ENCODE peak calls at places on chromosomes 4 and X, in nine cellular contexts. One of them, this sample, is unnamed.
A peak's percentile ranks its signal among the peaks of the same experiment; 100 is the strongest.

GRCh38 chrX:129522184-129523059 is 868 bp downstream of the SMARCA1 start:
- DNase-seq in Calu3: peak; percentile 74
- DNase-seq in HFF-Myc: no peak
- DNase-seq in nephron progenitor cell: peak; percentile 79
- DNase-seq in coronary artery: peak; percentile 74
- DNase-seq in lower leg skin: peak; percentile 19
- DNase-seq in GM10248: peak; percentile 18
- DNase-seq in GM20000: peak; percentile 30
- DNase-seq in heart right ventricle: peak; percentile 47
- DNase-seq in this sample: no peak

GRCh38 chr4:16270654-16271328 is 44.5 kb upstream of the TAPT1 start:
- DNase-seq in Calu3: no peak
- DNase-seq in HFF-Myc: no peak
- DNase-seq in nephron progenitor cell: no peak
- DNase-seq in coronary artery: no peak
- DNase-seq in lower leg skin: no peak
- DNase-seq in GM10248: no peak
- DNase-seq in GM20000: no peak
- DNase-seq in heart right ventricle: no peak
- DNase-seq in this sample: no peak

GRCh38 chrX:15438332-15438731 is 54.1 kb upstream of the VEGFD start:
- DNase-seq in Calu3: no peak
- DNase-seq in HFF-Myc: no peak
- DNase-seq in nephron progenitor cell: no peak
- DNase-seq in coronary artery: no peak
- DNase-seq in lower leg skin: no peak
- DNase-seq in GM10248: peak; percentile 18
- DNase-seq in GM20000: peak; percentile 8
- DNase-seq in heart right ventricle: no peak
- DNase-seq in this sample: no peak

GRCh38 chr4:13476915-13477314 is 7.2 kb downstream of the RAB28 start:
- DNase-seq in Calu3: no peak
- DNase-seq in HFF-Myc: no peak
- DNase-seq in nephron progenitor cell: no peak
- DNase-seq in coronary artery: no peak
- DNase-seq in lower leg skin: no peak
- DNase-seq in GM10248: no peak
- DNase-seq in GM20000: no peak
- DNase-seq in heart right ventricle: no peak
- DNase-seq in this sample: peak; percentile 5

GRCh38 chr4:25437951-25438350 is 60.9 kb downstream of the ANAPC4 start:
- DNase-seq in Calu3: no peak
- DNase-seq in HFF-Myc: no peak
- DNase-seq in nephron progenitor cell: no peak
- DNase-seq in coronary artery: peak; percentile 3
- DNase-seq in lower leg skin: no peak
- DNase-seq in GM10248: no peak
- DNase-seq in GM20000: no peak
- DNase-seq in heart right ventricle: no peak
- DNase-seq in this sample: no peak

GRCh38 chr4:176638992-176639391 is 153.7 kb downstream of the VEGFC start:
- DNase-seq in Calu3: no peak
- DNase-seq in HFF-Myc: no peak
- DNase-seq in nephron progenitor cell: no peak
- DNase-seq in coronary artery: no peak
- DNase-seq in lower leg skin: no peak
- DNase-seq in GM10248: no peak
- DNase-seq in GM20000: no peak
- DNase-seq in heart right ventricle: no peak
- DNase-seq in this sample: no peak

GRCh38 chrX:130702867-130703707 is 199.9 kb downstream of the ENOX2 start:
- DNase-seq in Calu3: no peak
- DNase-seq in HFF-Myc: no peak
- DNase-seq in nephron progenitor cell: no peak
- DNase-seq in coronary artery: no peak
- DNase-seq in lower leg skin: no peak
- DNase-seq in GM10248: no peak
- DNase-seq in GM20000: no peak
- DNase-seq in heart right ventricle: no peak
- DNase-seq in this sample: no peak

GRCh38 chr4:74654230-74654681 is 140.1 kb downstream of the BTC start:
- DNase-seq in Calu3: peak; percentile 80
- DNase-seq in HFF-Myc: no peak
- DNase-seq in nephron progenitor cell: no peak
- DNase-seq in coronary artery: no peak
- DNase-seq in lower leg skin: no peak
- DNase-seq in GM10248: no peak
- DNase-seq in GM20000: no peak
- DNase-seq in heart right ventricle: no peak
- DNase-seq in this sample: no peak

DNA sequence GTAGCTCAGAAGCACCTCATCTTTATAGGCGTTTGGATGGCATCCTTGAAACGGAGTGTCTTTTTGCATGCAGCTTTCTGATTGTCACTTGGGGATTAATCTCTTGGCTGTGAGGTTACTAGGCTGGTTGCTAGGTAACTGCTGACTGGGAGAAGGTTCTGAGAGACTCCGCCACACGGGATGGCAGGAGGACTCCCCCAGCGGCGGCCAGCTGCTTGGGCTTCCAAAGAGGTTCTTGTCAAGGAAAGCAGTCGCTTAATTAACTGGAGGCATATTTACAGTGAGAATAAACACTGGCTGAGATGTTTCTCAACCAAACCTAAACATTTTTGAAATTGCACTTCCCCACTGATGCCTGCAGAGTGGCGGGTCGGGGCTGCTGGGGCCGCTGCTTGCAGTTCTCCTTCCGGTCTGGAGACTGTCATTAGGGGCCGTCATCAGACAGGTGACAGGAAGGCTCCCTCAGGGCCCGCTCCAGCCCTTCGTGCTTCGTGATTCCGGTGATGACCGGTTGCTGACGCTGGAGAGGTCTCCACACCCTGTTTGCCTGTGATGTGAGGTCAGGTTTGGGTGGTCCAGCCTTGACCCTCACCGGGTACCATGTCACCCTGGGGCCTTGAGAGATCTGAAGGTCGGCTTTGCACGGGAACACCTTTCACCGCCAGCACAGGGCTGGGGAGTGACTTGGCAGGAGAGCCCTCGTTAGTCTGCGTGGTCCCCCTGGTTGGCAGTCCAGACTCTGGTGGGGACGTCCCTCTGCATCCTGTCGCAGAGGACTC is 9.1 kb downstream of the NSG1 start:
- DNase-seq in Calu3: no peak
- DNase-seq in HFF-Myc: no peak
- DNase-seq in nephron progenitor cell: peak; percentile 48
- DNase-seq in coronary artery: no peak
- DNase-seq in lower leg skin: no peak
- DNase-seq in GM10248: no peak
- DNase-seq in GM20000: peak; percentile 60
- DNase-seq in heart right ventricle: no peak
- DNase-seq in this sample: peak; percentile 60
- TF ChIP-seq CTCF in Calu3: no peak
- TF ChIP-seq CTCF in HFF-Myc: no peak
- TF ChIP-seq CTCF in nephron progenitor cell: no peak
- TF ChIP-seq CTCF in coronary artery: no peak
- TF ChIP-seq CTCF in lower leg skin: no peak
- TF ChIP-seq CTCF in GM10248: no peak
- TF ChIP-seq CTCF in GM20000: no peak
- TF ChIP-seq CTCF in heart right ventricle: no peak
- TF ChIP-seq CTCF in this sample: no peak

GRCh38 chrX:9789555-9789954 is 3.3 kb downstream of the SHROOM2 start:
- DNase-seq in Calu3: no peak
- DNase-seq in HFF-Myc: no peak
- DNase-seq in nephron progenitor cell: no peak
- DNase-seq in coronary artery: no peak
- DNase-seq in lower leg skin: no peak
- DNase-seq in GM10248: no peak
- DNase-seq in GM20000: no peak
- DNase-seq in heart right ventricle: no peak
- DNase-seq in this sample: no peak

GRCh38 chrX:9788908-9789307 is 2.7 kb downstream of the SHROOM2 start:
- DNase-seq in Calu3: peak; percentile 22
- DNase-seq in HFF-Myc: no peak
- DNase-seq in nephron progenitor cell: no peak
- DNase-seq in coronary artery: no peak
- DNase-seq in lower leg skin: no peak
- DNase-seq in GM10248: no peak
- DNase-seq in GM20000: no peak
- DNase-seq in heart right ventricle: no peak
- DNase-seq in this sample: no peak

GRCh38 chrX:9786839-9787635 is 808 bp downstream of the SHROOM2 start:
- DNase-seq in Calu3: peak; percentile 43
- DNase-seq in HFF-Myc: peak; percentile 15
- DNase-seq in nephron progenitor cell: no peak
- DNase-seq in coronary artery: no peak
- DNase-seq in lower leg skin: no peak
- DNase-seq in GM10248: no peak
- DNase-seq in GM20000: no peak
- DNase-seq in heart right ventricle: no peak
- DNase-seq in this sample: no peak

GRCh38 chrX:9794495-9794894 is 8.3 kb downstream of the SHROOM2 start:
- DNase-seq in Calu3: no peak
- DNase-seq in HFF-Myc: no peak
- DNase-seq in nephron progenitor cell: no peak
- DNase-seq in coronary artery: no peak
- DNase-seq in lower leg skin: no peak
- DNase-seq in GM10248: no peak
- DNase-seq in GM20000: no peak
- DNase-seq in heart right ventricle: no peak
- DNase-seq in this sample: no peak

DNA sequence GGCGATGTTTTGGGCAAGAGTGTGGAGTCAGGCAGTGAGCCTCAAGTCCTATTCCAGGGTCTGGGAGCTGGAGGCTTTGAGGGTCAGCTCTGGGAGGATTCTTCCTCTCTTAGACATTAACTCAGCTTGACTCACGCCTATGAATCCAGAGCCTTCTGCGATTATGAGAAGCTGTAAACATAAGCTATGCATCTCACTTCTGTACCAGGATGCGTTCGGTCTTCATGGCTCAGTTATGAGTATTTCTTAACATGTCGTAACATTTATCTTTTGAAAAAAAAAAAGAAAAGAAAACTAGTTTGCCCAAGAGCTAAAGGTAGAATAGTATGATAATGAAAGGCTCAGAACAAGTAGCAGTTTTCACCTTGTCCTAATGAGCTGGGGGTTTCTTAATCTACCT is 4.6 kb downstream of the SHROOM2 start:
- DNase-seq in Calu3: no peak
- DNase-seq in HFF-Myc: no peak
- DNase-seq in nephron progenitor cell: no peak
- DNase-seq in coronary artery: no peak
- DNase-seq in lower leg skin: no peak
- DNase-seq in GM10248: no peak
- DNase-seq in GM20000: no peak
- DNase-seq in heart right ventricle: no peak
- DNase-seq in this sample: no peak
- TF ChIP-seq CTCF in Calu3: no peak
- TF ChIP-seq CTCF in HFF-Myc: no peak
- TF ChIP-seq CTCF in nephron progenitor cell: no peak
- TF ChIP-seq CTCF in coronary artery: no peak
- TF ChIP-seq CTCF in lower leg skin: no peak
- TF ChIP-seq CTCF in GM10248: no peak
- TF ChIP-seq CTCF in GM20000: no peak
- TF ChIP-seq CTCF in heart right ventricle: no peak
- TF ChIP-seq CTCF in this sample: no peak

DNA sequence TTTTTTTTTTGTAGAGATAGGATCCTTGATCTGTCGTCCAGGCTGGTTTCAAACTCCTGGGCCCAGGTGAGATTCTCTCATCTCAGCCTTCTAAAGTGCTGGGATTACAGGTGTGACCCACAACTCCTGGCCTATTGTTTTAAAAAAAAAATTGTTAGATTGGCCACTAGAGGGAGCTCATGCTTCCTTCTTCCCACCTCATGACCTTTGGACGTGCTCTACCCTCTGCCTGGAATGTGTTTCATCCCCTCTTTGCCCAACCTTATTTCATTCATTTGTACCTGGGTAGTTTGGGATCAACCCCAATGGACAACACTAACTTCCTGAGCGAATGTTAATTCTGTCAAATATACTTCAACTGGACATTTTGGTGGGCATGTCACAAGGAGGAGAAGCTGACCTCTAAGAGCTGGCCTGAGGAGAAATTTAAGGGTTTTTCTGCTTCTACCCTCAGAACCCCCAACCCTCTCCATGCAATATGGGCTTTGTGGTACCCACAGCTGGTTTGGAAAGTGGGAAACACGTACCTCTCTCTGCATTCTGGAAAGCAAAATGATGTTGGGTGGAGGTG is 6.4 kb downstream of the PPEF2 start:
- DNase-seq in Calu3: peak; percentile 12
- DNase-seq in HFF-Myc: no peak
- DNase-seq in nephron progenitor cell: no peak
- DNase-seq in coronary artery: no peak
- DNase-seq in lower leg skin: no peak
- DNase-seq in GM10248: peak; percentile 57
- DNase-seq in GM20000: peak; percentile 64
- DNase-seq in heart right ventricle: no peak
- DNase-seq in this sample: peak; percentile 55
- TF ChIP-seq CTCF in Calu3: peak; percentile 28
- TF ChIP-seq CTCF in HFF-Myc: peak; percentile 62
- TF ChIP-seq CTCF in nephron progenitor cell: peak; percentile 62
- TF ChIP-seq CTCF in coronary artery: peak; percentile 28
- TF ChIP-seq CTCF in lower leg skin: no peak
- TF ChIP-seq CTCF in GM10248: peak; percentile 52
- TF ChIP-seq CTCF in GM20000: peak; percentile 39
- TF ChIP-seq CTCF in heart right ventricle: peak; percentile 48
- TF ChIP-seq CTCF in this sample: peak; percentile 67

GRCh38 chr4:174217273-174218126 is 66.0 kb downstream of the FBXO8 start:
- DNase-seq in Calu3: peak; percentile 2
- DNase-seq in HFF-Myc: peak; percentile 41
- DNase-seq in nephron progenitor cell: peak; percentile 45
- DNase-seq in coronary artery: no peak
- DNase-seq in lower leg skin: no peak
- DNase-seq in GM10248: peak; percentile 15
- DNase-seq in GM20000: no peak
- DNase-seq in heart right ventricle: peak; percentile 55
- DNase-seq in this sample: no peak

GRCh38 chr4:174218127-174218790 is 65.2 kb downstream of the FBXO8 start:
- DNase-seq in Calu3: no peak
- DNase-seq in HFF-Myc: no peak
- DNase-seq in nephron progenitor cell: peak; percentile 30
- DNase-seq in coronary artery: no peak
- DNase-seq in lower leg skin: no peak
- DNase-seq in GM10248: no peak
- DNase-seq in GM20000: no peak
- DNase-seq in heart right ventricle: no peak
- DNase-seq in this sample: no peak

GRCh38 chr4:174225247-174226054 is 58.0 kb downstream of the FBXO8 start:
- DNase-seq in Calu3: no peak
- DNase-seq in HFF-Myc: no peak
- DNase-seq in nephron progenitor cell: no peak
- DNase-seq in coronary artery: no peak
- DNase-seq in lower leg skin: no peak
- DNase-seq in GM10248: no peak
- DNase-seq in GM20000: no peak
- DNase-seq in heart right ventricle: no peak
- DNase-seq in this sample: no peak

GRCh38 chr4:174224550-174224949 is 58.9 kb downstream of the FBXO8 start:
- DNase-seq in Calu3: no peak
- DNase-seq in HFF-Myc: no peak
- DNase-seq in nephron progenitor cell: no peak
- DNase-seq in coronary artery: no peak
- DNase-seq in lower leg skin: no peak
- DNase-seq in GM10248: no peak
- DNase-seq in GM20000: no peak
- DNase-seq in heart right ventricle: no peak
- DNase-seq in this sample: no peak

DNA sequence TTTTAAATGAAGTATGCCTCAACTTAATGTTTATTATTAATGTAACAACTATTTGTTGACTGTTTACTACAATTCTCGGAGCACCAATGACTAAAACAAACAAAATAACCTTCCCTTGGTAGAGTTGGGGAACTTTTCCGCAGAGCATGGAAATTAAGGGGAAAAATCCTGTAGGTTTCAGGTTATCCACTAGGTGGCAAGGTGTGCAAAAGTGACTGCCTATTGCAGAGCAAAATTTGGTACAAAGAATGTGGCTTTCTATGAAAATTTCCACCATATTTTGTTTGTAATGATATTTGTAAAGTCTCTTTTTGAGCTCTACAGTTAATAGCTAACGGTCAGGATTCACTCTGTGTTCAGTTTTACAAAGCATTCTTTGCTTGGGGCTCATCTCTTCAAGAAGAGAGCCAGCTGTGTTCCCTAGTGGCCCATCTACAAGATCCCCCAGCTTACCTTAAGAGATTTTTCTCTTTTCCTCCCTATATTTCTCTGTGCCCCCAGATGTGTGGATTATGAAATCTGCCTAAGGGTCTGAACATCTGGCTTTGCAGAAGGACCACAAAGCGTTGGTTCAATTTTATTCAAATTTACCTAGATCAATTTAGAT is 61.1 kb downstream of the FBXO8 start:
- DNase-seq in Calu3: peak; percentile 12
- DNase-seq in HFF-Myc: peak; percentile 27
- DNase-seq in nephron progenitor cell: no peak
- DNase-seq in coronary artery: no peak
- DNase-seq in lower leg skin: no peak
- DNase-seq in GM10248: peak; percentile 26
- DNase-seq in GM20000: no peak
- DNase-seq in heart right ventricle: no peak
- DNase-seq in this sample: no peak
- TF ChIP-seq CTCF in Calu3: peak; percentile 44
- TF ChIP-seq CTCF in HFF-Myc: peak; percentile 61
- TF ChIP-seq CTCF in nephron progenitor cell: peak; percentile 69
- TF ChIP-seq CTCF in coronary artery: peak; percentile 41
- TF ChIP-seq CTCF in lower leg skin: no peak
- TF ChIP-seq CTCF in GM10248: peak; percentile 62
- TF ChIP-seq CTCF in GM20000: peak; percentile 15
- TF ChIP-seq CTCF in heart right ventricle: peak; percentile 58
- TF ChIP-seq CTCF in this sample: peak; percentile 61

This sample was measured in GM13977.